ENCODE peak calls at places on chromosomes 16 and 17, in seven cellular contexts. T is Peyer's patch, P is body of pancreas, Z is tibial nerve, C is gastrocnemius medialis, I is prostate gland, E is IMR-90. W is an unnamed sample.

GRCh38 chr16:1772362-1772907 is at the start of gene EME2:
- DNase-seq in I (no peak), T (peak), C (no peak), E (peak), P (no peak), Z (no peak), W (no peak)

GRCh38 chr17:77145635-77146632 is 5.2 kb downstream of the SEC14L1 start:
- DNase-seq in P (peak), C (peak), Z (peak), T (peak), I (peak), E (peak), W (peak)

GRCh38 chr16:56352351-56353053 is 72.8 kb downstream of the AMFR start:
- DNase-seq in C (no peak), P (peak), Z (no peak), E (no peak), T (no peak), I (no peak), W (peak)

GRCh38 chr17:82709676-82710498 is 6.6 kb upstream of the FN3KRP start:
- DNase-seq in Z (no peak), T (no peak), I (no peak), P (no peak), E (no peak), C (no peak), W (no peak)

GRCh38 chr16:50596762-50597450 is 48.7 kb downstream of the NKD1 start:
- DNase-seq in Z (no peak), T (no peak), P (no peak), E (no peak), C (no peak), I (no peak), W (no peak)

GRCh38 chr16:31093132-31093703 is 1.4 kb downstream of the VKORC1 start:
- DNase-seq in Z (no peak), I (no peak), E (peak), C (no peak), P (no peak), T (no peak), W (no peak)

GRCh38 chr16:54055864-54056263 is 230.7 kb downstream of the IRX3 start:
- DNase-seq in I (no peak), Z (no peak), P (no peak), C (no peak), T (no peak), E (peak), W (no peak)

GRCh38 chr17:18859256-18859655 is 1.3 kb downstream of the PRPSAP2 start:
- DNase-seq in C (no peak), P (no peak), I (no peak), Z (no peak), E (peak), T (no peak), W (peak)

GRCh38 chr17:73396429-73397277 is 84.9 kb upstream of the CDC42EP4 start:
- DNase-seq in Z (no peak), E (peak), T (no peak), P (no peak), I (no peak), C (no peak), W (no peak)

GRCh38 chr17:65953316-65954147 is 238.4 kb downstream of the CEP112 start:
- DNase-seq in I (no peak), C (no peak), T (no peak), E (no peak), P (no peak), Z (no peak), W (no peak)

GRCh38 chr16:30521476-30521872 is 4.9 kb downstream of the ZNF768 start:
- DNase-seq in Z (no peak), P (no peak), T (no peak), I (no peak), C (no peak), E (no peak), W (no peak)

GRCh38 chr16:11160676-11161115 is 95.3 kb downstream of the SOCS1 start:
- DNase-seq in P (no peak), C (no peak), I (no peak), T (no peak), Z (no peak), E (no peak), W (no peak)

GRCh38 chr16:70573451-70574121 is 50.0 kb downstream of the SF3B3 start:
- DNase-seq in P (no peak), Z (no peak), E (peak), T (no peak), I (peak), C (peak), W (no peak)

GRCh38 chr17:44110823-44111633 is 12.4 kb downstream of the HDAC5 start:
- DNase-seq in I (peak), Z (peak), C (peak), P (peak), E (peak), T (peak), W (peak)

GRCh38 chr16:55678061-55678935 is 22.5 kb downstream of the SLC6A2 start:
- DNase-seq in T (no peak), C (no peak), E (no peak), Z (no peak), P (no peak), I (no peak), W (peak)

GRCh38 chr17:30000755-30001257 is 59.4 kb downstream of the EFCAB5 start:
- DNase-seq in T (no peak), Z (no peak), E (peak), C (no peak), P (no peak), I (no peak), W (no peak)

GRCh38 chr16:57264381-57264780 is 19.3 kb downstream of the ARL2BP start:
- DNase-seq in C (no peak), I (no peak), E (no peak), Z (no peak), T (no peak), P (no peak), W (no peak)

GRCh38 chr16:82814059-82814458 is 187.3 kb downstream of the CDH13 start:
- DNase-seq in T (no peak), I (no peak), Z (no peak), E (no peak), P (no peak), C (no peak), W (no peak)

GRCh38 chr17:42653179-42654124 is 5.6 kb upstream of the TUBG2 start:
- DNase-seq in T (no peak), I (peak), C (no peak), P (peak), E (peak), Z (peak), W (peak)

GRCh38 chr17:29855686-29856085 is 74.3 kb downstream of the SSH2 start:
- DNase-seq in P (no peak), T (no peak), I (no peak), Z (no peak), C (no peak), E (peak), W (no peak)

GRCh38 chr16:58462997-58463891 is 36.7 kb upstream of the NDRG4 start:
- DNase-seq in I (no peak), E (no peak), C (no peak), Z (no peak), T (no peak), P (peak), W (no peak)

GRCh38 chr17:14355556-14355955 is 54.7 kb downstream of the HS3ST3B1 start:
- DNase-seq in C (no peak), P (no peak), E (no peak), T (no peak), Z (no peak), I (no peak), W (no peak)

GRCh38 chr17:81231121-81231645 is 7.7 kb downstream of the TEPSIN start:
- DNase-seq in I (no peak), E (no peak), T (no peak), Z (no peak), C (no peak), P (no peak), W (no peak)
- TF ChIP-seq CTCF in I (no peak), E (no peak), T (no peak), Z (no peak), C (no peak), P (no peak), W (no peak)

DNA sequence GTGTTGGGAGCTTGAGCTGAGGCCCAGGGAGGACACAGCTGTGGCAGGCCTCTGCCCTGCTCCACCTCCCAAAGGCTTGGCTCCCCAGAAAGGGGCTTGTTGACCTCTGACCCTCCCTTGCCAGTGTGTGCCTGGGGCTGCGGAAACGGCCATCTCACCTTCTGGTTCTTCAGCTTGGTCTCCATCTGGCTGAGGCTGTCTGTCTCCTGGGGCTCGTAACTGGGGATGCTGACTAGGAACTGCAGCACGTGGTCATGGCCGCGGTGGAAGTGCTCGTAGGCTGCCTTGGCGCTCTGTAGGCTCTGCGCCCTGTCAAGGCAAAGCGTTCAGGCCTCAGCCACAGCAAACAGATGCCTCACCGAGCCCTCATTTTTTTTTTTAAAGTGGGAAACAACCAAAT is 42.7 kb downstream of the UBN1 start:
- DNase-seq in T (no peak), E (no peak), I (no peak), C (no peak), Z (no peak), P (no peak), W (no peak)
- H3K4me3 ChIP-seq in T (no peak), E (no peak), I (no peak), C (no peak), Z (no peak), P (no peak), W (no peak)

DNA sequence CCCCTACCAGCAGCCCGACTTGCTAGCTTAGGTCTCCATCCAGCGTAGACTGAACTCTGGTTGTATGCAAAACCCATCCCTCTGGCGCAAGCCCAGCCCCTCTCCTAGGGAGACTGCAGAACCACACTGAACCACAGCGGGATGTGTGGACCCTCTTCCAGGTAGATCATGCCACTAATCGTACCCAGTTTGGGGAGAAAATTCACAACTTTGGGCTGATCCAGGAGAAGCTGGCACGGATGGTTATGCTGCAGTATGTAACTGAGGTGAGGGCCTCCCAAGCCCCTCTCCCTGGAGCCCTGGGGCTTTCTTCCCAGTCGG is 3.2 kb downstream of the ACADVL start:
- DNase-seq in C (no peak), I (no peak), Z (no peak), P (no peak), T (no peak), E (no peak), W (no peak)
- TF ChIP-seq POLR2A in C (no peak), I (no peak), Z (no peak), P (no peak), T (no peak), E (no peak), W (no peak)

GRCh38 chr16:68509381-68509780 is 29.7 kb upstream of the ZFP90 start:
- DNase-seq in T (no peak), E (no peak), Z (no peak), C (no peak), P (no peak), I (no peak), W (no peak)

GRCh38 chr16:68510775-68511174 is 28.3 kb upstream of the ZFP90 start:
- DNase-seq in I (no peak), E (no peak), T (no peak), Z (no peak), C (no peak), P (no peak), W (no peak)

GRCh38 chr16:68506331-68507053 is 32.6 kb upstream of the ZFP90 start:
- DNase-seq in E (peak), I (no peak), Z (no peak), C (no peak), T (no peak), P (no peak), W (no peak)

GRCh38 chr16:68508013-68508412 is 31.1 kb upstream of the ZFP90 start:
- DNase-seq in C (no peak), P (no peak), Z (no peak), I (no peak), T (no peak), E (no peak), W (no peak)

GRCh38 chr16:68508641-68509240 is 30.4 kb upstream of the ZFP90 start:
- DNase-seq in P (no peak), C (no peak), E (no peak), I (no peak), Z (no peak), T (no peak), W (no peak)
- TF ChIP-seq CTCF in P (no peak), C (no peak), E (no peak), I (no peak), Z (no peak), T (no peak), W (no peak)

DNA sequence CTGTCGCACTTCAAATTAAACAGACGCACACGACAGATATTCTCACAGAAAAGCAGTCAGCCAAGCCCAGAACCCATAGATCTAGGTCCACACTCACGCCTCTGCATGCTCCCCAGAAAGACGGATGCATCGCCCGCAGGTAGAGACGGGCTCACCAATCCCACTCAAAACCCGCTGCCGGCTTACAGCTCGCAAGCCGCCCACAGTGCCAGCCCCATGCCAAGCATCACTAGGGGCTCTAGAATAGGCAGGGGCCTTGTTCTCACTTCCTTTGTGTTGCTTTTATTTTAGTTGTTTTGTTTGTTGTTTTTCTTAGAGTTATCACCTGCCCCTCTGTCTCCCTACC is 336 bp upstream of the BMERB1 start:
- DNase-seq in C (no peak), T (no peak), Z (no peak), I (no peak), E (no peak), P (no peak), W (no peak)
- H3K4me3 ChIP-seq in C (peak), T (peak), Z (peak), I (peak), E (peak), P (peak), W (no peak)

DNA sequence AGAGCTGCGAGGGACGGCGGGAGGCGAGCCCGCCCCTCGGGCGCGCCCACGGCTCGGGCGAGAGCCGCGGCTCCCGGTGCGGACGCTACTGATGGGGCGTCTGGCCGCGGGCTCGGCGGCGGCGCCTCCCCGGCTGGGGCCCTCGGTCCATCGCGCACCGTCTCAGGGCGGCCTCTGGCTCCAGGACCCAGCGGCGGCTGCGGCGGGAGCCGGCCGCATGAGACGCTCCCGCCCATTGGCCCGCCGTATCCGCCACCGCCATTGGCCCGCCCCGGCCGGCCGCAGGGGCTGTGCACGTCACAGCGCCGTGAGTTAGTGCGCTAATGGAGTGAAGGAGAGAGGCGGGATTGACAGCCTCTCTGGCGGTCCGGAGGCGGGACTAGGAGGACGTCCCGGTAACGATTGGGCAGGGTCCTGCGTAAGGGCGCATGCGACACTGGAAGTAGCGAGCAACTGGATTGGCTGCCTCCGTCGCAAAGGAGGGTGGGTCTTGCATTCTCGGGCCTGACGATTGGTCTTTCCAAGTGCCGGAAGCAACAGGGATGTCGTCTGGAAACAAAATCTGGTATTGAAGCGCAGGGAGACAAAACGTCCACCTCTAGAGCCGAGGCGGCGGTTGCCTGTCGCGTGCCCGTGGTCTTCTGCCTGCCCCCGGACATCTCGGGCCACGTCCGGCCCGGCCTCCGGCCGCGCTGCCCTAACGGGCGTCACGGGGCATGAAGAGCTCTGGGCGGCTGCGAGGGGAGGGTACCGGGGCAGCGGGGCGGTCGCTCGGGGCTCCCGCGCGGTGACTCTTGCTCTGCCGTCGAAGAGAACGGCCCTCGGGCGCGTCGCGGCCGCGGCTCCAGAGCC is at the start of gene ANKRD11:
- DNase-seq in E (peak), Z (peak), C (peak), T (peak), P (peak), I (peak), W (peak)
- TF ChIP-seq POLR2A in E (peak), Z (peak), C (peak), T (peak), P (peak), I (peak), W (peak)

DNA sequence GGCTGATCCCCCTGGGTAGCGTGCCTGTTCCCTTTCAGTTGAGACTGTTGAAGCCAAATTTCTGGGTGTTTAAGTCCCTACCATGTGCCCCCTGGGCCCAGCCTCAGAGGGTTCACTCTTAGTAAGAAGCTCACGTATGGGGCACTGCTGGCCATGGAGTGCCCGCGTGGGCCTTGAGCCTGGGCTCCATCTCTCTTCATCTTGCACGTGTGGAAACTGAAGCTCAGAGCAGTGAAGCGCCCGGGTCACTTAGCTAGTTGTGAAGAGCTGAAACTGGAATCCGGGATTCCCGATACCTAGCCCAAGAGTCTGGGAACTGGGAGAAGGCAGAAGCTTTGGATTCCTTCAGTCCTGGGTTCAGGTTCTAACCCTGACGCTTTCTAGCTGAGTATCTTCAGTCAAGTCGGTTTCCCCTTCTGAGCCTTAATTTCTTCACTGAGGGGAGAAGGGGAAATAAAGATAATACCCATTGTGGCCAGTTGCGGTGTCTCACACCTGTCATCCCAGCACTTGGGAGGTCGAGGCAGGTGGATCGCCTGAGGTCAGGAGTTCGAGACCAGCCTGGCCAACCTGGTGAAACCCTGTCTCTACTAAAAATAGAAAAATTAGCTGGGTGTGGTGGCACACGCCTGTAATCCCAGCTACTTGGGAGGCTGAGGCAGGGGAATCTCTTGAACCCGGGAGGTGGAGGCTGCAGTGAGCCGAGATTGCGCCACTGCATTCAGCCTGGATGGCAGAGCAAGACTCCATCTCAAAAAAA is 103.9 kb downstream of the OR1D5 start:
- DNase-seq in Z (no peak), E (no peak), T (no peak), C (no peak), P (no peak), I (no peak), W (peak)
- TF ChIP-seq CTCF in Z (no peak), E (no peak), T (no peak), C (no peak), P (no peak), I (no peak), W (no peak)

W was measured in lower leg skin.